ENCODE peak calls at places on chromosomes 3 and 15, in four cellular contexts. X, R, L and K are unnamed samples. For H3K4me1, the result is how much of the 10 kb centered on the place peaks cover.

GRCh38 chr3:4290272-4290893 is 12.8 kb upstream of the SETMAR start:
- DNase-seq in L (peak), X (no peak), R (no peak), K (no peak)

GRCh38 chr3:14784087-14784596 is 34.6 kb upstream of the FGD5 start:
- DNase-seq in L (no peak), X (peak), R (no peak), K (peak)

GRCh38 chr3:145767909-145768308 is 393.1 kb downstream of the PLOD2 start:
- DNase-seq in R (no peak), X (no peak), L (no peak), K (no peak)

GRCh38 chr3:173465112-173465511 is 67.6 kb downstream of the NLGN1 start:
- DNase-seq in L (no peak), X (no peak), R (no peak), K (no peak)

GRCh38 chr3:188309437-188310269 is 155.7 kb downstream of the LPP start:
- DNase-seq in L (no peak), R (no peak), X (no peak), K (no peak)

GRCh38 chr15:83477791-83478537 is 30.8 kb downstream of the SH3GL3 start:
- DNase-seq in L (no peak), R (no peak), X (no peak), K (no peak)

GRCh38 chr15:100083572-100083971 is 258.2 kb downstream of the ADAMTS17 start:
- DNase-seq in X (no peak), R (no peak), L (no peak), K (peak)

GRCh38 chr15:67185621-67186225 is 68.7 kb downstream of the AAGAB start:
- DNase-seq in X (no peak), R (no peak), L (no peak), K (no peak)

GRCh38 chr3:186496635-186497034 is 47.5 kb downstream of the CRYGS start:
- DNase-seq in R (no peak), X (no peak), L (no peak), K (no peak)

GRCh38 chr15:25188551-25189101 is 233.8 kb downstream of the SNRPN start:
- DNase-seq in X (peak), R (no peak), L (no peak), K (no peak)

GRCh38 chr3:42556089-42556632 is 25.6 kb downstream of the SEC22C start:
- DNase-seq in R (no peak), X (no peak), L (peak), K (no peak)

GRCh38 chr15:77644543-77645247 is 12.0 kb upstream of the LINGO1 start:
- DNase-seq in L (no peak), R (no peak), X (no peak), K (no peak)

GRCh38 chr3:176275113-176275512 is 922.2 kb downstream of the TBL1XR1 start:
- DNase-seq in L (no peak), X (no peak), R (no peak), K (no peak)

GRCh38 chr3:29067014-29067413 is 213.9 kb upstream of the RBMS3 start:
- DNase-seq in L (no peak), X (no peak), R (no peak), K (no peak)

GRCh38 chr15:68405426-68406250 is 26.3 kb downstream of the ITGA11 start:
- DNase-seq in R (peak), L (no peak), X (peak), K (no peak)

GRCh38 chr3:128878011-128878457 is 1.4 kb upstream of the ACAD9 start:
- DNase-seq in L (no peak), X (no peak), R (no peak), K (peak)

GRCh38 chr3:108602249-108602934 is 12.9 kb downstream of the DZIP3 start:
- DNase-seq in L (peak), R (no peak), X (no peak), K (no peak)

GRCh38 chr3:48636149-48636548 is 888 bp upstream of the SLC26A6 start:
- DNase-seq in X (no peak), R (no peak), L (no peak), K (no peak)

GRCh38 chr3:23580337-23580736 is 225.4 kb upstream of the UBE2E1 start:
- DNase-seq in L (no peak), X (no peak), R (no peak), K (no peak)

GRCh38 chr3:9721015-9721697 is 10.4 kb upstream of the BRPF1 start:
- DNase-seq in X (no peak), R (no peak), L (no peak), K (no peak)

GRCh38 chr3:109647985-109648384 is 310.6 kb upstream of the DPPA4 start:
- DNase-seq in L (no peak), X (no peak), R (no peak), K (no peak)

GRCh38 chr3:130850846-130851245 is 43.0 kb upstream of the ATP2C1 start:
- DNase-seq in X (no peak), L (no peak), R (no peak), K (no peak)

GRCh38 chr3:196688349-196688748 is 23.7 kb downstream of the CEP19 start:
- DNase-seq in R (no peak), L (no peak), X (no peak), K (peak)

GRCh38 chr15:64895285-64896065 is 16.2 kb upstream of the ANKDD1A start:
- DNase-seq in X (peak), R (no peak), L (peak), K (no peak)

GRCh38 chr15:71271327-71271726 is 156.1 kb downstream of the THSD4 start:
- DNase-seq in L (no peak), R (no peak), X (no peak), K (no peak)

GRCh38 chr3:146390967-146391366 is 78.4 kb downstream of the PLSCR2 start:
- DNase-seq in R (no peak), L (no peak), X (no peak), K (no peak)

GRCh38 chr3:25460751-25461150 is 32.7 kb downstream of the RARB start:
- DNase-seq in R (no peak), X (no peak), L (no peak), K (no peak)

GRCh38 chr15:72782993-72783562 is 480 bp downstream of the ADPGK start:
- DNase-seq in L (no peak), R (no peak), X (no peak), K (no peak)

GRCh38 chr3:140187028-140187427 is 252.0 kb downstream of the CLSTN2 start:
- DNase-seq in R (no peak), L (no peak), X (no peak), K (no peak)

GRCh38 chr3:44981751-44982150 is 5.7 kb downstream of the EXOSC7 start:
- DNase-seq in X (no peak), L (no peak), R (no peak), K (no peak)

GRCh38 chr3:174538116-174538515 is 321.0 kb upstream of the NAALADL2 start:
- DNase-seq in R (no peak), L (no peak), X (no peak), K (no peak)

GRCh38 chr3:133572158-133573053 is 1.1 kb upstream of the CDV3 start:
- DNase-seq in R (peak), X (no peak), L (no peak), K (peak)

GRCh38 chr3:38226273-38226672 is 39.3 kb upstream of the SLC22A13 start:
- DNase-seq in R (no peak), L (no peak), X (no peak), K (no peak)

GRCh38 chr15:50883903-50884302 is 24.6 kb upstream of the AP4E1 start:
- DNase-seq in L (no peak), X (no peak), R (no peak), K (no peak)

GRCh38 chr3:72329354-72329753 is 518.9 kb downstream of the SHQ1 start:
- DNase-seq in R (peak), X (peak), L (no peak), K (no peak)

GRCh38 chr15:81271761-81272644 is 51.9 kb downstream of the STARD5 start:
- DNase-seq in L (no peak), X (no peak), R (no peak), K (no peak)

GRCh38 chr3:172260381-172260780 is 187.9 kb downstream of the GHSR start:
- DNase-seq in R (no peak), X (no peak), L (no peak), K (no peak)
- H3K27ac ChIP-seq in R (no peak), X (no peak), L (no peak), K (peak)

DNA sequence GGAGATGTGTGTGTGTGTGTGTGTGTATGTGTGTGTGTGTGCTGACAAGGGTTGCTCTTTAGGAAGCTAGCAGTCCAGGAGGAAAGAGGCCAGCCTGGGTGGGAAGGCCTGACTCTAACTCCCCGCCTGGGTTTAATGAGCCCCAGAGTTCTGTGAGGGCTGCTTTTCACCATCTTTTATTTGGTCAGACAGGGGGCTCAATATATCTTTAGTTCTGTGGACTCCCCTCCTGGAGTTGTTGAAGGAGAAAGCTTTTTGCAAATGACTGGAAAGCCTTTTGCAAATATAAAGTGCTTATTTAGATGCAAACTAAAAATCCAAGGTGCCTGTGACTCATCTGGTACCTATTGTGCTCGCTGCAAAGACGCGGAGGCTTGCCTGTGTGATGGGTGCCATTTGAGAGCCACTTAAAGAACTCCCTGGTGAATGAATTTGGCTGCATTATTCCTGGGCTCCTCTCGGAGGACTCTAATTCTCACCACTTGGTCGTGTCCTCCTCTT is 24.5 kb downstream of the DRD3 start:
- DNase-seq in R (no peak), L (no peak), X (no peak), K (no peak)
- H3K4me1 ChIP-seq in R (under half), L (under half), X (under half), K (under half)

GRCh38 chr3:142019794-142020320 is 129.5 kb downstream of the TFDP2 start:
- DNase-seq in R (no peak), L (no peak), X (no peak), K (no peak)
- H3K27ac ChIP-seq in R (no peak), L (no peak), X (no peak), K (no peak)

GRCh38 chr3:151264611-151265010 is 13.7 kb downstream of the P2RY14 start:
- DNase-seq in R (no peak), L (no peak), X (no peak), K (no peak)
- H3K4me1 ChIP-seq in R (under half), L (under half), X (under half), K (half or more)

DNA sequence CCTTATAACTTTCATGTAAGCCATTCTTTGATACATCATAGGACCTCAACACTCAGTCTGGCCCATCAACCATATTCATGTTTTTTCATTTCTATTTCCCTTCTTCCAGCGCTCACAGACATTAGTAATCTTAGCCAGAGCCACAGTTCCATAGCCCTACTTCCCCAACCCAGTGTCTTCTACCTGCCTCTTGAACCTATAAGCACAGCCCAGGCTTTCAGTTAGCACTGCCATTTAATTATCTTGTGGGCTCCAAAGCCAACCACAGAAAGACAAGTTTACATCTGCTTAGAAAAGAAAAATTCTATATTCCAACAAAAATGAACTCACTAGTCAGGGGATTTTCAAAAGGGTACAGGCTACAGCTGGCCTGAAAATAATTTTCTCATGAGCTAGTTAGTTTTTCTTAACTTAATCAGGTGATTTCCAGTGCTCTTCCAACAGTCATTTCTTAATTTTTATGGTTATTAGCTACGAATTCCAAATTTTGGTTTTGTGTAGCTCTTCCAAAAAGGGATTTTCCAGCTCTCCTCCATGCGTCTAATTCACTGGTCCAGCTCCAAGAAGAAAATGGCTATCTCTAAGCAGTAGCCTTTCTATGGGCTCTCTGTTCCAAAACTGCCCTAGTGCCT is 13.7 kb downstream of the CD200 start:
- DNase-seq in R (no peak), L (no peak), X (no peak), K (no peak)
- H3K27ac ChIP-seq in R (no peak), L (no peak), X (no peak), K (no peak)

GRCh38 chr15:101371081-101371480 is 76.0 kb upstream of the SNRPA1 start:
- DNase-seq in X (peak), R (no peak), L (no peak), K (no peak)
- H3K4me1 ChIP-seq in X (under half), R (under half), L (under half), K (under half)

GRCh38 chr3:115239717-115240116 is 92.6 kb upstream of the ZBTB20 start:
- DNase-seq in L (no peak), R (no peak), X (peak), K (no peak)
- H3K27ac ChIP-seq in L (no peak), R (no peak), X (no peak), K (peak)

GRCh38 chr15:88506628-88507027 is 39.1 kb downstream of the MRPS11 start:
- DNase-seq in X (no peak), R (no peak), L (no peak), K (no peak)
- H3K4me1 ChIP-seq in X (under half), R (under half), L (under half), K (under half)

GRCh38 chr3:107212709-107213664 is 164.3 kb upstream of the CCDC54 start:
- DNase-seq in L (no peak), R (no peak), X (no peak), K (no peak)

GRCh38 chr3:107216229-107216628 is 161.0 kb upstream of the CCDC54 start:
- DNase-seq in X (no peak), L (no peak), R (no peak), K (no peak)

GRCh38 chr3:107217161-107217560 is 160.1 kb upstream of the CCDC54 start:
- DNase-seq in X (no peak), L (no peak), R (no peak), K (no peak)

GRCh38 chr3:107218864-107219269 is 158.4 kb upstream of the CCDC54 start:
- DNase-seq in L (no peak), X (no peak), R (no peak), K (no peak)

GRCh38 chr3:107216711-107217110 is 160.5 kb upstream of the CCDC54 start:
- DNase-seq in X (no peak), R (peak), L (no peak), K (no peak)
- H3K27ac ChIP-seq in X (no peak), R (no peak), L (no peak), K (no peak)